ENCODE peak calls at places on chromosomes 5 and 9, in ten cellular contexts. W, B, V, S, Z, L, U, E, F and J are unnamed samples.

GRCh38 chr9:76691761-76692313 is 72.4 kb upstream of the PCA3 start:
- DNase-seq in U (no peak), V (no peak), B (no peak), S (no peak), L (no peak), F (no peak), W (no peak), Z (no peak), E (peak), J (no peak)

GRCh38 chr5:44885903-44886302 is 77.2 kb downstream of the MRPS30 start:
- DNase-seq in Z (no peak), S (no peak), L (no peak), B (no peak), F (peak), U (no peak), E (no peak), W (no peak), V (no peak), J (no peak)

GRCh38 chr5:43367909-43368648 is 44.1 kb downstream of the CCL28 start:
- DNase-seq in L (peak), V (no peak), S (no peak), W (no peak), U (no peak), E (no peak), B (no peak), Z (no peak), F (peak), J (no peak)

GRCh38 chr5:5695266-5695665 is 272.8 kb downstream of the ICE1 start:
- DNase-seq in L (no peak), B (no peak), S (no peak), Z (no peak), U (no peak), V (no peak), E (no peak), F (no peak), W (no peak), J (no peak)

GRCh38 chr5:100779669-100780375 is 123.3 kb downstream of the ST8SIA4 start:
- DNase-seq in W (no peak), E (no peak), Z (peak), B (no peak), S (no peak), F (no peak), V (peak), L (no peak), U (no peak), J (peak)

GRCh38 chr5:122173484-122174191 is 44.3 kb downstream of the ZNF474 start:
- DNase-seq in W (no peak), B (no peak), Z (no peak), E (no peak), L (no peak), F (no peak), V (no peak), U (no peak), S (no peak), J (no peak)

GRCh38 chr9:34560574-34561229 is 28.8 kb downstream of the CNTFR start:
- DNase-seq in W (no peak), S (no peak), V (peak), E (no peak), L (no peak), U (peak), Z (no peak), B (no peak), F (no peak), J (no peak)

GRCh38 chr9:127926961-127927456 is 3.6 kb downstream of the PIP5KL1 start:
- DNase-seq in B (no peak), V (no peak), S (no peak), L (no peak), E (no peak), F (no peak), W (no peak), Z (no peak), U (no peak), J (no peak)

GRCh38 chr9:76412638-76413037 is 18.4 kb upstream of the RFK start:
- DNase-seq in Z (no peak), S (no peak), L (no peak), B (no peak), E (no peak), U (no peak), F (no peak), V (no peak), W (no peak), J (no peak)

GRCh38 chr5:32138839-32139493 is 35.2 kb downstream of the GOLPH3 start:
- DNase-seq in B (no peak), W (no peak), S (no peak), Z (no peak), L (no peak), V (no peak), U (no peak), E (no peak), F (peak), J (no peak)

GRCh38 chr5:160240350-160240749 is 11.0 kb downstream of the FABP6 start:
- DNase-seq in L (no peak), B (no peak), W (no peak), S (no peak), V (no peak), U (no peak), F (no peak), Z (no peak), E (no peak), J (no peak)

GRCh38 chr5:593511-593910 is 18.6 kb upstream of the CEP72 start:
- DNase-seq in L (no peak), U (no peak), B (no peak), V (no peak), F (no peak), W (no peak), E (no peak), S (no peak), Z (no peak), J (no peak)

GRCh38 chr5:149764086-149764485 is 34.0 kb downstream of the PPARGC1B start:
- DNase-seq in W (no peak), B (no peak), F (no peak), V (no peak), L (no peak), E (no peak), U (no peak), Z (no peak), S (no peak), J (no peak)

GRCh38 chr5:149762958-149763630 is 33.0 kb downstream of the PPARGC1B start:
- DNase-seq in S (no peak), B (no peak), Z (no peak), L (no peak), E (no peak), W (no peak), V (no peak), U (no peak), F (no peak), J (no peak)

GRCh38 chr5:149765932-149766331 is 35.8 kb downstream of the PPARGC1B start:
- DNase-seq in L (no peak), U (no peak), W (no peak), F (no peak), E (no peak), V (no peak), B (no peak), S (no peak), Z (no peak), J (no peak)

GRCh38 chr5:149766460-149767277 is 36.6 kb downstream of the PPARGC1B start:
- DNase-seq in U (no peak), B (no peak), E (no peak), L (no peak), V (no peak), S (no peak), W (no peak), Z (no peak), F (no peak), J (no peak)

DNA sequence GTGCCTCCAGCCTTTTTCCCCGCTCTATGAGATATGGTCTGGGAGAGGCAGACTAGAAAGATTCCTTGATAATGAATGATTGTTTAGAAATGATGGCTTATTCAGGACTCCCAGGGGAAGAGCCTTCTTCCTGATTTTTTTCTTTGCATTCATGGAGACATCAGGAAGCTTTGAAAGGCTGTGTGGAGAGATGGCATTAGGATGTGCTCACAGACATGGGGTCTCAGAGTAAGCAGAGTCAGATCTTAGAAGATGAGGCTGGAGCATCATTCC is 37.1 kb downstream of the PPARGC1B start:
- DNase-seq in F (no peak), S (no peak), L (no peak), B (no peak), U (no peak), V (no peak), W (no peak), E (no peak), Z (no peak), J (no peak)
- TF ChIP-seq CTCF in F (no peak), S (no peak), L (no peak), B (no peak), U (no peak), V (no peak), W (no peak), E (no peak), Z (no peak), J (no peak)

DNA sequence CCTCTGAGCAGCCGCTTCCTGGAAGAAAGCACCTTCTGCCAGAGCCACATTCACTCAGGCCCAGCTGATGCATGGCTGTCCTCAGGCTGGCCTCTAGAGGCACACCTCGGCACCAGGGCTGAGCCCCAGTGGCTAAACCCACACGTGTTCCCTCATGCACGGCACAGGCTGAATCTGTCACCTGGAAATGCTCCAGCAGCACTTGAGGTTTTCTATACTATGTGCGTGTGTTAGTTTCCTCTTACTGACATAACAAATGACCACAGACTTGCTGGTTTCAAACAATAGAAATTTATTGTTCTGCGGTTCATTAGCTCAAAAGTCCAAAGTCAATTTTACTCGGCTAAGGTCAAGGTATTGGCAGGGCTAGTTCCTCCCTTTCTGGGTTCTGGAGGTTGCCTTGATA is 141.4 kb downstream of the LRRC70 start:
- DNase-seq in S (peak), L (peak), B (peak), E (peak), F (peak), W (peak), U (no peak), V (no peak), Z (peak), J (no peak)
- TF ChIP-seq CTCF in S (no peak), L (no peak), B (no peak), E (peak), F (no peak), W (no peak), U (no peak), V (no peak), Z (no peak), J (no peak)

GRCh38 chr5:137728048-137728447 is 7.8 kb downstream of the KLHL3 start:
- DNase-seq in S (no peak), U (no peak), B (no peak), V (no peak), W (no peak), E (no peak), L (no peak), Z (no peak), F (no peak), J (no peak)
- TF ChIP-seq CTCF in S (no peak), U (no peak), B (no peak), V (no peak), W (peak), E (peak), L (no peak), Z (no peak), F (no peak), J (no peak)

GRCh38 chr5:134184155-134185135 is 7.7 kb upstream of the SKP1 start:
- DNase-seq in V (peak), Z (peak), U (peak), W (peak), E (peak), B (peak), F (no peak), S (peak), L (peak), J (peak)
- TF ChIP-seq CTCF in V (peak), Z (peak), U (peak), W (peak), E (peak), B (peak), F (peak), S (peak), L (peak), J (peak)

DNA sequence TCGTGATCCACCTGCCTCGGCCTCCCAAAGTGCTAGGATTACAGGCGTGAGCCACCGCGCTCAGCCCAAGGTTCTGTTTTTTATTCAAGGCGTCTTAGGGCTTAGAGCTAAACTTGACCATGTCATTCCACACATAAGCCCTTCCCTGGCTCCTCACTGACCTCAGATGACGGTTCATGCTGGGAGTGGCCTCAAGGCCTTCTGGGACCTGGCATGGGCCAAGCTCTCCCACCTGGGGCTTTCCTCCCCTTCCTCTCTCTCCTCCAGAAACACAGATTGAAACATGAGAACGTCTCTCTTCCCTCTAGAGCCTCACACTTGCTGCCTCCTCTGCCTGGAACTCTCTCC is 155.5 kb upstream of the IER5L start:
- DNase-seq in F (no peak), Z (no peak), B (no peak), W (no peak), S (peak), U (no peak), L (peak), E (peak), V (no peak), J (no peak)
- TF ChIP-seq CTCF in F (no peak), Z (no peak), B (no peak), W (no peak), S (no peak), U (no peak), L (no peak), E (no peak), V (no peak), J (no peak)

GRCh38 chr5:124176692-124177091 is 569.7 kb downstream of the ZNF608 start:
- DNase-seq in V (peak), U (peak), B (no peak), Z (no peak), S (no peak), L (no peak), F (no peak), E (no peak), W (no peak), J (no peak)
- TF ChIP-seq CTCF in V (peak), U (peak), B (no peak), Z (no peak), S (no peak), L (no peak), F (no peak), E (no peak), W (no peak), J (no peak)

GRCh38 chr9:114184866-114185265 is 29.5 kb downstream of the COL27A1 start:
- DNase-seq in B (no peak), F (no peak), S (no peak), V (no peak), U (no peak), E (no peak), L (no peak), Z (no peak), W (no peak), J (no peak)

GRCh38 chr9:114186091-114186792 is 30.9 kb downstream of the COL27A1 start:
- DNase-seq in Z (no peak), U (no peak), V (no peak), S (no peak), E (no peak), F (no peak), W (no peak), B (no peak), L (no peak), J (no peak)

GRCh38 chr9:114184071-114184470 is 28.7 kb downstream of the COL27A1 start:
- DNase-seq in U (no peak), E (no peak), W (no peak), V (no peak), Z (no peak), F (peak), L (no peak), S (no peak), B (no peak), J (no peak)

GRCh38 chr9:114185570-114185969 is 30.2 kb downstream of the COL27A1 start:
- DNase-seq in U (no peak), S (no peak), B (no peak), L (no peak), W (no peak), Z (no peak), E (no peak), V (no peak), F (no peak), J (no peak)

DNA sequence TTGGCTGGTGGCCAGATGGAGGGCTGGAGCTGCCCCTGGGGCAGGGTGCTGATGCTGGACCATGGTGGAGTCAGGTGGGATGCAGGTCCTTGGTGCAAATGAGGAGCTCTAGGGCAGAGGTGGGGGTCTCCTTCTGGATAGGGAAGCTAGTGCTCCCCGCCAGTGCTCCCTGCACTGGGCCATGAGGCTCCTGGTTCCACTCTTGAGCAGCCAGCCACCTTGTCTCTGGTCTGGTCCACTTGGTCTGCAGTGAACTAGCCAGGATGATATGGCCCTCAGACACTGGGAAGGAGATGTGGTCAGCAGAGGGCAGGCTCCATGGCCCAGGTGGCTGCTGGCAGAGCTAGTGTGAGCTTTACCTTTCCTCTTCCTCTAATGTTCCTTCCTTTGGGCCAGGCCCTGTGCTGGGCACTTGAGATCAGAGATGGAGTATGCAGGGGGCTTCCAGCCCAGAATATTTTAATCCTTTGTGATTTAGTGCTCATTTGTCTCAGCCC is 31.5 kb downstream of the COL27A1 start:
- DNase-seq in U (no peak), S (no peak), Z (no peak), E (no peak), B (no peak), W (no peak), F (no peak), L (no peak), V (no peak), J (no peak)
- TF ChIP-seq CTCF in U (no peak), S (no peak), Z (no peak), E (no peak), B (no peak), W (no peak), F (no peak), L (no peak), V (no peak), J (no peak)